ENCODE peak calls at places on chromosomes 13 and 19, in five cellular contexts. P is CMK; C is MV-4-11; E is hypothalamus; K is stimulated activated CD4-positive, alpha-beta T cell treated with anti-CD3 and anti-CD28 coated beads, Interleukin-4, amount 100 ng/mL, for 48 hours. V is an unnamed sample.

GRCh38 chr13:28753208-28753892 is 34.6 kb upstream of the SLC46A3 start:
- DNase-seq in P (no peak), K (no peak), E (no peak), C (peak), V (no peak)

GRCh38 chr13:21106089-21106488 is 44.7 kb upstream of the LATS2 start:
- DNase-seq in C (no peak), E (no peak), K (no peak), P (no peak), V (no peak)

GRCh38 chr19:3545669-3546034 is 6.7 kb downstream of the TEKTIP1 start:
- DNase-seq in K (no peak), C (no peak), P (no peak), E (no peak), V (no peak)

GRCh38 chr19:4217429-4218264 is 11.7 kb upstream of the EBI3 start:
- DNase-seq in P (no peak), C (no peak), K (no peak), E (no peak), V (no peak)

GRCh38 chr19:16371540-16371986 is 46.9 kb downstream of the KLF2 start:
- DNase-seq in E (no peak), P (peak), K (peak), C (peak), V (no peak)

GRCh38 chr13:74434782-74435181 is 300.6 kb upstream of the KLF12 start:
- DNase-seq in K (no peak), C (no peak), P (no peak), E (no peak), V (no peak)

GRCh38 chr13:104024416-104025170 is 958.4 kb upstream of the SLC10A2 start:
- DNase-seq in E (no peak), K (no peak), P (no peak), C (no peak), V (no peak)

GRCh38 chr19:14021474-14021873 is 6.5 kb upstream of the RLN3 start:
- DNase-seq in E (no peak), P (peak), K (no peak), C (no peak), V (no peak)

GRCh38 chr13:40275636-40276035 is 390.8 kb downstream of the FOXO1 start:
- DNase-seq in K (no peak), P (no peak), C (no peak), E (no peak), V (no peak)

GRCh38 chr13:100130092-100130491 is 41.2 kb downstream of the PCCA start:
- DNase-seq in C (no peak), E (no peak), P (no peak), K (no peak), V (no peak)

GRCh38 chr13:28820099-28821051 is at the start of gene MTUS2:
- DNase-seq in E (no peak), K (peak), C (no peak), P (no peak), V (peak)

GRCh38 chr13:112142401-112142930 is 75.5 kb downstream of the SOX1 start:
- DNase-seq in K (no peak), P (no peak), C (no peak), E (no peak), V (no peak)

GRCh38 chr19:47697863-47698609 is 15.2 kb upstream of the EHD2 start:
- DNase-seq in C (peak), P (peak), E (peak), K (peak), V (peak)

GRCh38 chr13:47680752-47681151 is 320.3 kb downstream of the SUCLA2 start:
- DNase-seq in K (no peak), C (no peak), P (no peak), E (no peak), V (no peak)

GRCh38 chr19:34224996-34225658 is 29.2 kb upstream of the GARRE1 start:
- DNase-seq in P (no peak), C (no peak), E (no peak), K (no peak), V (no peak)

GRCh38 chr19:47272448-47273312 is 2.0 kb upstream of the INAFM1 start:
- DNase-seq in E (peak), C (peak), P (peak), K (peak), V (no peak)

GRCh38 chr19:10514211-10515145 is 2.8 kb downstream of the S1PR5 start:
- DNase-seq in C (no peak), K (no peak), P (no peak), E (no peak), V (no peak)

GRCh38 chr13:37109080-37109678 is 3.7 kb upstream of the CSNK1A1L start:
- DNase-seq in C (no peak), P (no peak), E (no peak), K (no peak), V (peak)

GRCh38 chr19:42201489-42202289 is 15.8 kb downstream of the DEDD2 start:
- DNase-seq in C (peak), P (no peak), K (no peak), E (no peak), V (no peak)

GRCh38 chr13:112783135-112783945 is 93.5 kb downstream of the ATP11A start:
- DNase-seq in E (no peak), K (no peak), P (no peak), C (peak), V (no peak)

GRCh38 chr19:20102097-20102496 is 24.3 kb downstream of the ZNF90 start:
- DNase-seq in K (no peak), E (no peak), P (no peak), C (no peak), V (no peak)

GRCh38 chr13:113410472-113411201 is 42.7 kb downstream of the ADPRHL1 start:
- DNase-seq in K (no peak), E (no peak), C (peak), P (no peak), V (no peak)

GRCh38 chr13:73268306-73268705 is 209.5 kb downstream of the KLF5 start:
- DNase-seq in P (no peak), C (no peak), K (no peak), E (no peak), V (no peak)

GRCh38 chr13:73090116-73090811 is 31.5 kb downstream of the KLF5 start:
- DNase-seq in E (no peak), C (no peak), K (peak), P (no peak), V (no peak)

GRCh38 chr13:29922281-29922821 is 71.9 kb upstream of the UBL3 start:
- DNase-seq in C (no peak), K (no peak), P (no peak), E (no peak), V (no peak)

V was measured in neural crest cell.